ENCODE peak calls at places on chromosome 18, in four cellular contexts. X, F, V and A are unnamed samples.

GRCh38 chr18:48621240-48621639 is 82.4 kb downstream of the CTIF start:
- DNase-seq in X (no peak), V (peak), F (peak), A (no peak)

GRCh38 chr18:616380-616995 is 19.7 kb downstream of the CLUL1 start:
- DNase-seq in F (peak), X (peak), V (no peak), A (no peak)

GRCh38 chr18:4758980-4759379 is 303.9 kb upstream of the DLGAP1 start:
- DNase-seq in X (no peak), F (no peak), V (peak), A (no peak)

GRCh38 chr18:48929951-48930713 is 20.6 kb downstream of the SMAD7 start:
- DNase-seq in F (peak), V (peak), X (no peak), A (no peak)

GRCh38 chr18:58097127-58097906 is 53.3 kb downstream of the NEDD4L start:
- DNase-seq in X (no peak), F (peak), V (peak), A (no peak)

GRCh38 chr18:79765491-79766245 is 32.1 kb upstream of the KCNG2 start:
- DNase-seq in F (peak), X (no peak), V (no peak), A (peak)

GRCh38 chr18:7750095-7750663 is 183.1 kb downstream of the PTPRM start:
- DNase-seq in V (no peak), F (no peak), X (peak), A (no peak)

GRCh38 chr18:74342416-74343043 is 26.9 kb downstream of the C18orf63 start:
- DNase-seq in F (peak), X (peak), V (no peak), A (no peak)

GRCh38 chr18:60411715-60412114 is 39.1 kb upstream of the MC4R start:
- DNase-seq in X (peak), V (peak), F (no peak), A (no peak)

GRCh38 chr18:63963610-63964256 is 6.1 kb upstream of the SERPINB8 start:
- DNase-seq in F (peak), X (peak), V (peak), A (peak)

GRCh38 chr18:24136967-24137373 is 1.9 kb upstream of the CABYR start:
- DNase-seq in X (no peak), F (no peak), V (no peak), A (peak)

GRCh38 chr18:76374330-76375281 is 120.4 kb downstream of the ZNF516 start:
- DNase-seq in V (no peak), F (no peak), X (no peak), A (no peak)

GRCh38 chr18:11176416-11176815 is 27.0 kb upstream of the PIEZO2 start:
- DNase-seq in F (no peak), V (no peak), X (no peak), A (no peak)

GRCh38 chr18:25262920-25263319 is 89.0 kb downstream of the ZNF521 start:
- DNase-seq in V (no peak), X (no peak), F (no peak), A (no peak)

GRCh38 chr18:74268175-74268574 is 23.6 kb downstream of the CYB5A start:
- DNase-seq in V (no peak), F (no peak), X (no peak), A (peak)

GRCh38 chr18:54684786-54685185 is 93.7 kb downstream of the DYNAP start:
- DNase-seq in F (peak), V (peak), X (no peak), A (peak)

GRCh38 chr18:58831610-58832009 is 33.1 kb upstream of the ZNF532 start:
- DNase-seq in F (peak), V (no peak), X (no peak), A (no peak)

GRCh38 chr18:3055861-3056260 is 42.9 kb upstream of the LPIN2 start:
- DNase-seq in V (peak), F (no peak), X (no peak), A (no peak)

GRCh38 chr18:10927290-10927979 is 221.9 kb downstream of the PIEZO2 start:
- DNase-seq in X (peak), V (no peak), F (peak), A (no peak)

GRCh38 chr18:55794288-55795052 is 206.5 kb upstream of the TCF4 start:
- DNase-seq in X (no peak), F (no peak), V (no peak), A (no peak)

GRCh38 chr18:9516437-9517064 is 41.2 kb downstream of the RALBP1 start:
- DNase-seq in F (peak), V (no peak), X (peak), A (no peak)

GRCh38 chr18:34710430-34711386 is 610 bp downstream of the DTNA start:
- DNase-seq in X (no peak), V (no peak), F (peak), A (no peak)

GRCh38 chr18:9823805-9824473 is 61.8 kb upstream of the TXNDC2 start:
- DNase-seq in V (no peak), F (peak), X (peak), A (peak)

GRCh38 chr18:57951110-57951796 is 92.8 kb upstream of the NEDD4L start:
- DNase-seq in F (no peak), X (no peak), V (no peak), A (no peak)

GRCh38 chr18:54247488-54248175 is 21.7 kb upstream of the POLI start:
- DNase-seq in F (no peak), V (no peak), X (no peak), A (peak)

GRCh38 chr18:56423626-56424025 is 214.8 kb downstream of the TXNL1 start:
- DNase-seq in V (no peak), X (no peak), F (no peak), A (no peak)

GRCh38 chr18:75068682-75069435 is 140.1 kb downstream of the PTGR3 start:
- DNase-seq in F (peak), V (peak), X (peak), A (no peak)

GRCh38 chr18:23203891-23204432 is 68.7 kb downstream of the CABLES1 start:
- DNase-seq in F (no peak), X (no peak), V (no peak), A (no peak)

GRCh38 chr18:53698907-53699306 is 525.6 kb downstream of the MBD2 start:
- DNase-seq in V (peak), X (no peak), F (peak), A (peak)

GRCh38 chr18:26307161-26307773 is 81.0 kb downstream of the TAF4B start:
- DNase-seq in X (peak), V (no peak), F (peak), A (peak)

GRCh38 chr18:74522635-74523548 is 11.4 kb upstream of the CNDP1 start:
- DNase-seq in X (no peak), V (peak), F (no peak), A (peak)

GRCh38 chr18:46073474-46074331 is 1.6 kb upstream of the PSTPIP2 start:
- DNase-seq in V (peak), F (peak), X (peak), A (peak)

GRCh38 chr18:9417081-9417841 is 58.1 kb upstream of the RALBP1 start:
- DNase-seq in F (peak), X (no peak), V (no peak), A (no peak)

GRCh38 chr18:68244786-68245185 is 470.1 kb downstream of the TMX3 start:
- DNase-seq in F (peak), V (no peak), X (no peak), A (no peak)

GRCh38 chr18:3257627-3258120 is 4.3 kb upstream of the MYL12B start:
- DNase-seq in V (no peak), F (no peak), X (no peak), A (no peak)

GRCh38 chr18:75208055-75208835 is 694 bp downstream of the PTGR3 start:
- DNase-seq in F (peak), V (peak), X (peak), A (peak)

GRCh38 chr18:23718243-23718720 is 29.0 kb downstream of the LAMA3 start:
- DNase-seq in V (no peak), F (peak), X (no peak), A (no peak)

GRCh38 chr18:48676756-48677368 is 138.0 kb downstream of the CTIF start:
- DNase-seq in X (peak), V (peak), F (peak), A (peak)

GRCh38 chr18:37219257-37219656 is 346.3 kb downstream of the CELF4 start:
- DNase-seq in V (no peak), X (no peak), F (no peak), A (peak)